ENCODE peak calls at places on chromosomes 12 and 14, in four cellular contexts. One of them, this sample, is unnamed. For H3K4me1, the result is how much of the 10 kb centered on the place peaks cover.

GRCh38 chr14:105466491-105467248 is 8.0 kb upstream of the CRIP2 start:
- DNase-seq in DND-41: no peak
- DNase-seq in IMR-90: no peak
- DNase-seq in aorta: no peak
- DNase-seq in this sample: no peak

GRCh38 chr12:47753021-47754001 is 5.4 kb downstream of the RAPGEF3 start:
- DNase-seq in DND-41: no peak
- DNase-seq in IMR-90: no peak
- DNase-seq in aorta: peak
- DNase-seq in this sample: no peak

GRCh38 chr12:1217191-1217949 is 226.3 kb downstream of the ERC1 start:
- DNase-seq in DND-41: no peak
- DNase-seq in IMR-90: peak
- DNase-seq in aorta: no peak
- DNase-seq in this sample: no peak

GRCh38 chr12:119044094-119044493 is 62.8 kb downstream of the SRRM4 start:
- DNase-seq in DND-41: no peak
- DNase-seq in IMR-90: no peak
- DNase-seq in aorta: no peak
- DNase-seq in this sample: no peak

GRCh38 chr14:64860039-64860438 is 19.7 kb downstream of the SPTB start:
- DNase-seq in DND-41: no peak
- DNase-seq in IMR-90: no peak
- DNase-seq in aorta: no peak
- DNase-seq in this sample: no peak

GRCh38 chr12:92717202-92717601 is 14.4 kb downstream of the PLEKHG7 start:
- DNase-seq in DND-41: no peak
- DNase-seq in IMR-90: peak
- DNase-seq in aorta: no peak
- DNase-seq in this sample: no peak

GRCh38 chr14:23862513-23862912 is 91.1 kb upstream of the DHRS4 start:
- DNase-seq in DND-41: no peak
- DNase-seq in IMR-90: no peak
- DNase-seq in aorta: no peak
- DNase-seq in this sample: no peak

GRCh38 chr12:67370979-67371378 is 101.8 kb downstream of the CAND1 start:
- DNase-seq in DND-41: no peak
- DNase-seq in IMR-90: no peak
- DNase-seq in aorta: no peak
- DNase-seq in this sample: no peak

GRCh38 chr12:48000878-48001321 is 3.4 kb downstream of the COL2A1 start:
- DNase-seq in DND-41: no peak
- DNase-seq in IMR-90: peak
- DNase-seq in aorta: no peak
- DNase-seq in this sample: no peak

GRCh38 chr12:115451785-115452736 is 768.1 kb upstream of the TBX3 start:
- DNase-seq in DND-41: peak
- DNase-seq in IMR-90: peak
- DNase-seq in aorta: no peak
- DNase-seq in this sample: no peak

GRCh38 chr12:12182926-12183325 is 83.9 kb downstream of the LRP6 start:
- DNase-seq in DND-41: no peak
- DNase-seq in IMR-90: peak
- DNase-seq in aorta: no peak
- DNase-seq in this sample: no peak

GRCh38 chr12:49098035-49098451 is 3.4 kb upstream of the DHH start:
- DNase-seq in DND-41: peak
- DNase-seq in IMR-90: peak
- DNase-seq in aorta: peak
- DNase-seq in this sample: peak

GRCh38 chr12:90407841-90408240 is 547.1 kb downstream of the CCER1 start:
- DNase-seq in DND-41: no peak
- DNase-seq in IMR-90: no peak
- DNase-seq in aorta: no peak
- DNase-seq in this sample: no peak

GRCh38 chr14:69672372-69672771 is 61.0 kb downstream of the SUSD6 start:
- DNase-seq in DND-41: no peak
- DNase-seq in IMR-90: no peak
- DNase-seq in aorta: no peak
- DNase-seq in this sample: no peak
- H3K4me1 ChIP-seq in DND-41: under half
- H3K4me1 ChIP-seq in IMR-90: under half
- H3K4me1 ChIP-seq in aorta: under half
- H3K4me1 ChIP-seq in this sample: half or more

GRCh38 chr12:112107306-112107705 is 1.3 kb downstream of the NAA25 start:
- DNase-seq in DND-41: no peak
- DNase-seq in IMR-90: no peak
- DNase-seq in aorta: no peak
- DNase-seq in this sample: no peak
- H3K27ac ChIP-seq in DND-41: peak
- H3K27ac ChIP-seq in IMR-90: peak
- H3K27ac ChIP-seq in aorta: no peak
- H3K27ac ChIP-seq in this sample: peak

GRCh38 chr14:61476737-61477410 is 155.5 kb downstream of the PRKCH start:
- DNase-seq in DND-41: peak
- DNase-seq in IMR-90: peak
- DNase-seq in aorta: no peak
- DNase-seq in this sample: peak

GRCh38 chr14:61479746-61480502 is 158.5 kb downstream of the PRKCH start:
- DNase-seq in DND-41: no peak
- DNase-seq in IMR-90: peak
- DNase-seq in aorta: no peak
- DNase-seq in this sample: no peak

GRCh38 chr14:61478971-61479473 is 157.6 kb downstream of the PRKCH start:
- DNase-seq in DND-41: no peak
- DNase-seq in IMR-90: no peak
- DNase-seq in aorta: no peak
- DNase-seq in this sample: no peak

GRCh38 chr14:61476105-61476736 is 154.8 kb downstream of the PRKCH start:
- DNase-seq in DND-41: no peak
- DNase-seq in IMR-90: no peak
- DNase-seq in aorta: no peak
- DNase-seq in this sample: no peak

GRCh38 chr14:61477845-61478438 is 156.6 kb downstream of the PRKCH start:
- DNase-seq in DND-41: no peak
- DNase-seq in IMR-90: peak
- DNase-seq in aorta: peak
- DNase-seq in this sample: no peak
- H3K4me1 ChIP-seq in DND-41: under half
- H3K4me1 ChIP-seq in IMR-90: under half
- H3K4me1 ChIP-seq in aorta: under half
- H3K4me1 ChIP-seq in this sample: half or more

GRCh38 chr12:27580561-27581330 is 56.7 kb downstream of the PPFIBP1 start:
- DNase-seq in DND-41: no peak
- DNase-seq in IMR-90: no peak
- DNase-seq in aorta: no peak
- DNase-seq in this sample: no peak
- H3K27ac ChIP-seq in DND-41: no peak
- H3K27ac ChIP-seq in IMR-90: no peak
- H3K27ac ChIP-seq in aorta: no peak
- H3K27ac ChIP-seq in this sample: no peak

DNA sequence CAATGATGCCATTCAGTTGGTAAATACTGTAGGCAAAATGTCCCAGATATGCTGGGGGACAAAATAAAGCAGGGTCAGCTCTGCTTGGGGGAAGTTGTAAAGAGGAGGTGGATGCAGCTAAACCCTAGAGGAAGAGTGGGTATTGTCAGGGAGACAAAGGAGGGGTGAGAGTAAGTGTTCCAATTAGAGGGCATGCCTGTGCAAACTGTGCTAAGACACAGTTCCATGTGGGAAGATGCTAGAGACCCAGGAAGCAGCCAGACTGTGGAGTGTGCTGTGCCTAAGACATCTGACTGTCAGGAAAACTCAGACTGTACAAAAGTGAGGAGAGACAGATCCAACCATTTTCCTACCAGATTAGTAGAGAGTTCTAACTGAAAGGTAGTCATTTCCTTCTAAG is 474.3 kb downstream of the ATP23 start:
- DNase-seq in DND-41: no peak
- DNase-seq in IMR-90: no peak
- DNase-seq in aorta: no peak
- DNase-seq in this sample: no peak
- H3K4me1 ChIP-seq in DND-41: under half
- H3K4me1 ChIP-seq in IMR-90: under half
- H3K4me1 ChIP-seq in aorta: under half
- H3K4me1 ChIP-seq in this sample: under half

DNA sequence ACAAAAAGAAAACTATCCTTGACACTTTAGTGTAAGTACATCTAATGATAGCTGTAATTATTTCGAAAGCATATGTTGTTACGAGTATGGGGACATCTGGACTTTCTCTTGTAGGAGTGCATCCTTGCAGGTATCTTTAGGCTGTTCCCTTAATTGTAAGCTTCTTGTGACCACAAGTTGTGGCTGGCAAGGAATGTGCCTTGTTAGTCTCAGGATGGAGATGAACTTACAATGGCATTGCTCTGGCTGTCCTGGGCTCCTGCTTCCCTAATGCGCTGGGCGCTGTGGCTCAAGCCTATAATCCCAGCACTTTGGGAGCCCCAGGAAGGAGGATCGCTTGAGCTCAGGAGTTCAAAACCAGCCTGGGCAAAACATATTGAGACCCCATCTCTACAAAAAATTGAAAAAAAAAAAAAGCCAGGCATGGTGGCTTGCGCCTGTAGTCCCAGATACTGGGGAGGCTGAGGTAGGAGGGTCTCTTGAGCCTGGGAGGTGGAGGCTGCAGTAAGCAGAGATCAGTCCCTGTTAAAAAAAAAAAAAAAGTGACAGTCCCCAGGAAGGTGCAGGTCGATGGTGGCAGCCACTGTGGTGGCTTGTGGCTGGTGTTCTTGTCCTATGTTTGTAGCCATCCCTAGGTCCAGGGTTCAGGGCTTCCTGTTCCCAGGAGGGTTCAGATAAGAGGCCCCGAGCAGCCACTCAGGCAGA is 23.7 kb upstream of the PPP1R13B start:
- DNase-seq in DND-41: no peak
- DNase-seq in IMR-90: no peak
- DNase-seq in aorta: no peak
- DNase-seq in this sample: no peak
- H3K27ac ChIP-seq in DND-41: no peak
- H3K27ac ChIP-seq in IMR-90: no peak
- H3K27ac ChIP-seq in aorta: no peak
- H3K27ac ChIP-seq in this sample: no peak

GRCh38 chr12:50242751-50243191 is 40.5 kb downstream of the LIMA1 start:
- DNase-seq in DND-41: no peak
- DNase-seq in IMR-90: peak
- DNase-seq in aorta: no peak
- DNase-seq in this sample: no peak
- H3K4me1 ChIP-seq in DND-41: under half
- H3K4me1 ChIP-seq in IMR-90: under half
- H3K4me1 ChIP-seq in aorta: under half
- H3K4me1 ChIP-seq in this sample: under half

This sample was measured in CD4-positive, alpha-beta memory T cell.